ENCODE peak calls at places on chromosome 20, in four cellular contexts. Z, B, G and U are unnamed samples.

GRCh38 chr20:36645998-36646397 is at the start of gene SLA2:
- DNase-seq in Z (no peak), B (no peak), G (no peak), U (peak; percentile 32)

GRCh38 chr20:57714409-57715267 is 4.8 kb upstream of the PMEPA1 start:
- DNase-seq in B (no peak), Z (no peak), G (peak; percentile 96), U (no peak)

GRCh38 chr20:22475662-22476061 is 108.7 kb downstream of the FOXA2 start:
- DNase-seq in Z (no peak), B (no peak), G (no peak), U (no peak)

GRCh38 chr20:38932457-38933120 is 6.4 kb downstream of the FAM83D start:
- DNase-seq in B (no peak), Z (no peak), G (no peak), U (no peak)

GRCh38 chr20:2299301-2299700 is 3.5 kb downstream of the TGM3 start:
- DNase-seq in B (peak; percentile 95), Z (no peak), G (no peak), U (no peak)

GRCh38 chr20:36462440-36463211 is 78.7 kb upstream of the MYL9 start:
- DNase-seq in B (no peak), G (no peak), Z (peak; percentile 88), U (no peak)

GRCh38 chr20:35866446-35867202 is 87.7 kb downstream of the SCAND1 start:
- DNase-seq in G (no peak), B (no peak), Z (no peak), U (no peak)

GRCh38 chr20:34651200-34651599 is 25.7 kb downstream of the PIGU start:
- DNase-seq in B (no peak), Z (no peak), G (no peak), U (no peak)

GRCh38 chr20:64225166-64225595 is 30.4 kb upstream of the PCMTD2 start:
- DNase-seq in Z (no peak), G (no peak), B (no peak), U (no peak)

GRCh38 chr20:37190354-37190753 is 11.0 kb upstream of the MROH8 start:
- DNase-seq in B (no peak), G (no peak), Z (no peak), U (no peak)

GRCh38 chr20:41001497-41001896 is 27.1 kb upstream of the TOP1 start:
- DNase-seq in Z (no peak), G (no peak), B (no peak), U (no peak)
- TF ChIP-seq POLR2A in Z (no peak), G (no peak), B (no peak), U (no peak)

DNA sequence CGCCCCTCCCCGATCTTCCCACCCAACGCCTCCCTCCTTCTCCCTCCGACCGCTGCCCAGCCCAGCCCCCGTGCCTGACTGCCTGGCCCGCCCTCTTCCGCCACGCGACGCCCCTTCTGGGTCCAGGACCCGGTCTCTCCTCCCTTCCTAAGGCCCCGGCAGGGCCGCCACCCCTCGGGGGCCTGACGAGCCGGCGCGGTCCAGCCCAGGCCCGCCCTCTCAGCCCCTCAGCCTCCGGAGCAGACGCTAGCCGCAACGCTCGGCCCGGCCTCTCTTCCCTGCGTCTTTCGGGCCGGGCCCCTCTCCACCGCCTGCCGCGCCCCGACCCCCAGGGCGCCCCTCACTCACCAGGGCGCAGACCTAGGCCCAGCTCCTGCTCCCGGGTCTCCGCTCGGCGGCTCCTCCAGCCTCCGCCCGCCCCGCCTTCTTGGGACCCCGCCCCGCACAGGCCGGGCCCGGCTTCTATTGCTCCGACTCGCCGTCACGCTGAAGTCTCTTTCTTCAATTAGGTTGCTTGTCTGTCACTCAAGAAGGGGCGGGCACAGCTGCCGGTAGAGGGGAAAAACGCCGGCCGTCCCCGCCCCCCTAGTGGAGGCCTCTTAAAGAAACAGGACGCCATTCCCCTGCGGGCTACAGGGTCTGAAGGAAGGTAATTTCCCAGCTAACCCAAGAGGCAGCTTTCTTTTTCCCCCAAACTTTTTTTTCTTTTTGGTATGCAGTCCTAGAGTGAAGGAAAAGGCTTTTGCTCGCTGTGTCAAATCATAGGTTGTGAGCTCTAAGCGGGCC is at the start of gene ELMO2:
- DNase-seq in B (peak; percentile 98), G (peak; percentile 91), Z (peak; percentile 99), U (peak; percentile 84)
- TF ChIP-seq POLR2A in B (peak; percentile 77), G (peak; percentile 57), Z (peak; percentile 27), U (no peak)

GRCh38 chr20:45832619-45833018 is 980 bp upstream of the SNX21 start:
- DNase-seq in G (no peak), Z (no peak), B (no peak), U (no peak)

GRCh38 chr20:45835230-45836224 is 1.9 kb downstream of the SNX21 start:
- DNase-seq in Z (peak; percentile 83), G (peak; percentile 69), B (no peak), U (no peak)

GRCh38 chr20:45834797-45835161 is 1.2 kb downstream of the SNX21 start:
- DNase-seq in G (no peak), Z (peak; percentile 75), B (no peak), U (no peak)

GRCh38 chr20:45833030-45833882 is at the start of gene SNX21:
- DNase-seq in B (peak; percentile 83), Z (peak; percentile 97), G (peak; percentile 83), U (peak; percentile 61)

DNA sequence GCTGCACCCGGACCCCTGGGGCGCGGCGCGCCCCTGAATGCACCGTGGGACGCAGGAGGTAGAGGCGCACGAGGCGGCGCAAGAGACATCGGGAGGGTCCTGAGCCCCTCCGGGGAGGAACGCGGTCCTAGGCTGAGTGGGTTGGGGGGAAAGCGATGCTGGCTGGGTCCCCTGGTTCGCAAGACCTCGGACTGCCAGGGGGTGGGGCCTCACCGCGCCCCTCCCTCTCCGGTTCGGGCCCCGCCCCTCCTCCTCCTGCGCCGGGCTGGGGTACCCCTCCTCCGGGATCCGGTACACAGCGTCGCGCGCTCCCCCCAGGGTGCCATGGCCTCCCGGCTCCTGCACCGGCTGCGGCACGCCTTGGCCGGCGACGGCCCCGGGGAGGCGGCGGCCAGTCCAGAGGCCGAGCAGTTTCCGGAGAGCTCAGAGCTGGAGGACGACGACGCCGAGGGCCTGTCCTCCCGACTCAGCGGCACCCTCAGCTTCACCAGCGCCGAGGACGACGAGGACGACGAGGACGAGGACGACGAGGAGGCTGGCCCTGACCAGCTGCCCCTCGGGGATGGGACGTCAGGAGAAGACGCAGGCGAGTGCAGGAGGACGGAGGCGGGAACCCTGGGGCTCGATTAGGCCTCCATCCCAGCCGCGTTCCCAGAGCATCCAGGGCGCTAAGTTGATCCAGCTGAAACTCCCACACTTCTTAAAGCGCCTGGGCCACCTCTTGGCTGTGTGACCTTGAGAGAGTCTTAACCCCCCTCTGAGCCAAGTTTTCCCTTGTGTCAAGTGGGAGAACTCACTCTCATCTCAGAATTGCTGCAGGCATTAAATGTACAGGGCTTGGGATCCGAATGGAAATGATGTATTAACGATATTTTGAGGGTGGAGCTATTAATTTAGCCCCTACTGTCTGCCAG is 541 bp downstream of the SNX21 start:
- DNase-seq in Z (peak; percentile 92), G (peak; percentile 76), B (peak; percentile 78), U (peak; percentile 63)
- TF ChIP-seq POLR2A in Z (peak; percentile 4), G (peak; percentile 53), B (peak; percentile 27), U (no peak)

GRCh38 chr20:20017001-20017851 is at the start of gene NAA20:
- DNase-seq in B (peak; percentile 95), G (peak; percentile 96), Z (peak; percentile 97), U (peak; percentile 89)
- TF ChIP-seq POLR2A in B (peak; percentile 44), G (peak; percentile 77), Z (no peak), U (peak; percentile 59)

DNA sequence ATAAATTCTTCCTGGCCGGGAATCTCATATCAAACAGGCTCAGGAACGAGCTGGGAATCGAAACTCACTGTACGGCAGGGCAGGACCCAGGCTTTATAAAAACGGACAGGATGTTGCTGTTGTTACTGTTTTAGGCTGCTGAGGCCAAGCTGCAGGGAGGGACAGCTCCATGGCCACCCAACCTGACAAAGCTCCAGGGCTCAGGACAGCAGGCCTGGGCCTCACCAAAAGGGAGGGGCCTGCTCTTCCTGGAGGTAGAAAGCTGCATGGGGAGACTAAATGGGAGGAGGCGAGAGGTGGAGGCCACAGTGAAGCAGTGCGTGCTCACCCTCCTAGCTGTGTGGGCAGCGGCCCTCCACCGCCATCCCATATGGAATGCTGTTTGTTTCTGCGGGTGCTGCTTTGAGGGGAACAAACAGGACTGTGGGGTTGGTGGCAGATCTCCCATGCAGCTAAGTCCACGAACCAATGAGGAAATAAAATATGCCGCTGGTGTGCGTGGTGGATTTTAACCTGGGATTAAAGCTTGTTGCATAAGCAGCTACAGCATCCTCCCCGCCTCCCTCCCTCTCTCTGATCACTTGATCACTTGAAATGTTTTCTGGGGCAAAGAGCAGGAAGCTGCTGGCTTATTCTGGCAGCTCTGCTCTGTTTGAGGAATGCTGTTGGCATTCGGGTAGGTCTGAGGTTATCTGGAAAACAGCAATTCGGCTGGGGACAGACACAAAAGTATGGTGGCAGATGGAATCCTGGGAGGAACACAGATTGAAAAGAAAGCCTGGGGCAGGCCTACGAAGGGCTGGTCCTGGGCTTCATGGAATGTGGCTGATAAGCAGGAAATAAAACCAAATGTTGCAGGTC is 2.4 kb upstream of the ZMYND8 start:
- DNase-seq in Z (peak; percentile 94), B (peak; percentile 92), G (peak; percentile 49), U (no peak)
- TF ChIP-seq POLR2A in Z (peak; percentile 26), B (peak; percentile 91), G (peak; percentile 54), U (no peak)

GRCh38 chr20:31568773-31569162 is 36.3 kb upstream of the ID1 start:
- DNase-seq in Z (no peak), G (no peak), B (no peak), U (no peak)

GRCh38 chr20:31568041-31568731 is 36.9 kb upstream of the ID1 start:
- DNase-seq in G (no peak), B (peak; percentile 54), Z (no peak), U (no peak)

GRCh38 chr20:31570021-31570463 is 35.0 kb upstream of the ID1 start:
- DNase-seq in G (no peak), Z (peak; percentile 65), B (peak; percentile 61), U (no peak)

GRCh38 chr20:31570735-31571617 is 34.1 kb upstream of the ID1 start:
- DNase-seq in G (no peak), Z (peak; percentile 76), B (peak; percentile 58), U (no peak)

DNA sequence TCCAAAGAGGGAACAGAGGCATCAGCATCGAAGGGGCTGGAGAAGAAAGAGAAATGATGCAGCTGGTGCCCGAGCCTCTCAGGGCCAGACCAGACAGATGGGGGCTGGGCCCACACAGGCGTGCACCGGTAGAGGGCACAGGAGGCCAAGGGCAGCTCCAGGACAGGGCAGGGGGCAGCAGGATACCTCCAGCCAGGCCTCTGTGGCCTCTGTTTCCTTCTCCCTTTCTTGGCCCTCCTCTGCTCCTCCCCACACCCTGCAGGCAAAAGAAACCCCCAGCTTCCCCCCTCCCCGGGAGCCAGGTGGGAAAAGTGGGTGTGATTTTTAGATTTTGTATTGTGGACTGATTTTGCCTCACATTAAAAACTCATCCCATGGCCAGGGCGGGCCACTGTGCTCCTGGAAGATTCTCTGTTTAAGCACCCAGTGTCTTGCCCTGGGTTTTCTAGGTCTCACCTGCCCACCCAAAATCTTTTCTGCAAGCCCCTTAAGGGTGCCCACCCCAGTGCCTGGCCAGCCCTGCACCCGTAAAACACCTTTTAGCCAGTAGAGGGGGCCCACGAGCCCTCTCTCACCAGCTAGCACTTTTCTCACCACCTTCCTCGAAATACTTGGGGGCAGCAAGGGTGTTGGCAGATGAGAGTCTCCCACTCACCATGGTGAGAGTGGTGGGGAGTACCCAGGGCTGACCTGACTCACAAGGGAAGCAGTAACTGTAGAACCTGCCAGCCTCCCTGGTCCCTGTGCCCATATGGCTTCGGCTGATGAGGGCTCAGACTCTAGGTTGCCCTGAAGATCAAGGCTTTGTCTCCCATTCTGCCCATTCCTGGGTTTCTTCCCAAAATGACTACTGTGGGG is 35.7 kb upstream of the ID1 start:
- DNase-seq in Z (peak; percentile 70), G (no peak), B (peak; percentile 65), U (no peak)
- TF ChIP-seq POLR2A in Z (no peak), G (no peak), B (no peak), U (no peak)